ENCODE peak calls at places on chromosomes 1 and 21, in seven cellular contexts. One of them, this sample, is unnamed.

GRCh38 chr1:25246600-25247023 is 642 bp downstream of the RSRP1 start:
- DNase-seq in thyroid gland: peak
- DNase-seq in Peyer's patch: no peak
- DNase-seq in left lung: no peak
- DNase-seq in GM13976: no peak
- DNase-seq in IMR-90: no peak
- DNase-seq in GM23338: peak
- DNase-seq in this sample: peak

GRCh38 chr1:82775402-82776000 is 974.8 kb downstream of the ADGRL2 start:
- DNase-seq in IMR-90: no peak
- DNase-seq in left lung: no peak
- DNase-seq in GM13976: no peak
- DNase-seq in Peyer's patch: peak
- DNase-seq in GM23338: peak
- DNase-seq in thyroid gland: peak
- DNase-seq in this sample: peak

GRCh38 chr21:34921151-34921550 is 128.0 kb downstream of the RUNX1 start:
- DNase-seq in GM13976: no peak
- DNase-seq in IMR-90: no peak
- DNase-seq in GM23338: no peak
- DNase-seq in thyroid gland: no peak
- DNase-seq in left lung: no peak
- DNase-seq in Peyer's patch: no peak
- DNase-seq in this sample: no peak

GRCh38 chr1:230717251-230717650 is 3.3 kb upstream of the AGT start:
- DNase-seq in left lung: no peak
- DNase-seq in thyroid gland: no peak
- DNase-seq in GM23338: no peak
- DNase-seq in IMR-90: peak
- DNase-seq in Peyer's patch: no peak
- DNase-seq in GM13976: no peak
- DNase-seq in this sample: no peak

GRCh38 chr1:1216770-1217620 is 3.0 kb upstream of the TNFRSF4 start:
- DNase-seq in IMR-90: no peak
- DNase-seq in thyroid gland: no peak
- DNase-seq in Peyer's patch: no peak
- DNase-seq in GM13976: no peak
- DNase-seq in GM23338: no peak
- DNase-seq in left lung: no peak
- DNase-seq in this sample: no peak

GRCh38 chr1:229557913-229558414 is 543 bp downstream of the ABCB10 start:
- DNase-seq in Peyer's patch: peak
- DNase-seq in IMR-90: no peak
- DNase-seq in GM23338: peak
- DNase-seq in left lung: peak
- DNase-seq in GM13976: peak
- DNase-seq in thyroid gland: peak
- DNase-seq in this sample: peak

GRCh38 chr21:31198575-31198974 is 145.5 kb downstream of the TIAM1 start:
- DNase-seq in Peyer's patch: no peak
- DNase-seq in left lung: no peak
- DNase-seq in IMR-90: peak
- DNase-seq in GM13976: peak
- DNase-seq in GM23338: peak
- DNase-seq in thyroid gland: no peak
- DNase-seq in this sample: no peak

GRCh38 chr1:236258114-236258609 is 23.6 kb downstream of the ERO1B start:
- DNase-seq in left lung: no peak
- DNase-seq in thyroid gland: no peak
- DNase-seq in GM13976: no peak
- DNase-seq in Peyer's patch: no peak
- DNase-seq in IMR-90: no peak
- DNase-seq in GM23338: no peak
- DNase-seq in this sample: no peak

GRCh38 chr1:101438359-101438758 is 201.5 kb downstream of the S1PR1 start:
- DNase-seq in thyroid gland: no peak
- DNase-seq in left lung: no peak
- DNase-seq in IMR-90: peak
- DNase-seq in Peyer's patch: no peak
- DNase-seq in GM23338: peak
- DNase-seq in GM13976: peak
- DNase-seq in this sample: no peak

GRCh38 chr21:29490016-29490415 is 191.3 kb downstream of the BACH1 start:
- DNase-seq in left lung: no peak
- DNase-seq in IMR-90: peak
- DNase-seq in GM13976: no peak
- DNase-seq in GM23338: no peak
- DNase-seq in thyroid gland: no peak
- DNase-seq in Peyer's patch: no peak
- DNase-seq in this sample: no peak

GRCh38 chr1:178942285-178943218 is 71.7 kb upstream of the ANGPTL1 start:
- DNase-seq in GM23338: no peak
- DNase-seq in IMR-90: peak
- DNase-seq in thyroid gland: no peak
- DNase-seq in Peyer's patch: peak
- DNase-seq in left lung: no peak
- DNase-seq in GM13976: no peak
- DNase-seq in this sample: peak

GRCh38 chr1:46525253-46525983 is 26.0 kb downstream of the KNCN start:
- DNase-seq in left lung: no peak
- DNase-seq in Peyer's patch: no peak
- DNase-seq in GM23338: no peak
- DNase-seq in GM13976: no peak
- DNase-seq in IMR-90: no peak
- DNase-seq in thyroid gland: no peak
- DNase-seq in this sample: no peak

GRCh38 chr1:110346690-110347089 is 7.5 kb downstream of the RBM15 start:
- DNase-seq in Peyer's patch: no peak
- DNase-seq in GM13976: no peak
- DNase-seq in thyroid gland: no peak
- DNase-seq in GM23338: peak
- DNase-seq in IMR-90: no peak
- DNase-seq in left lung: no peak
- DNase-seq in this sample: no peak

GRCh38 chr1:37477198-37477931 is 3.0 kb downstream of the ZC3H12A start:
- DNase-seq in Peyer's patch: peak
- DNase-seq in thyroid gland: peak
- DNase-seq in GM23338: peak
- DNase-seq in GM13976: peak
- DNase-seq in IMR-90: peak
- DNase-seq in left lung: peak
- DNase-seq in this sample: peak

GRCh38 chr1:81799939-81800740 is 594 bp upstream of the ADGRL2 start:
- DNase-seq in left lung: peak
- DNase-seq in GM23338: peak
- DNase-seq in GM13976: peak
- DNase-seq in thyroid gland: peak
- DNase-seq in IMR-90: peak
- DNase-seq in Peyer's patch: peak
- DNase-seq in this sample: peak

GRCh38 chr1:41312991-41313645 is 48.1 kb upstream of the FOXO6 start:
- DNase-seq in left lung: no peak
- DNase-seq in IMR-90: no peak
- DNase-seq in Peyer's patch: no peak
- DNase-seq in thyroid gland: no peak
- DNase-seq in GM13976: no peak
- DNase-seq in GM23338: no peak
- DNase-seq in this sample: no peak

GRCh38 chr21:27813750-27814149 is 846.9 kb upstream of the ADAMTS5 start:
- DNase-seq in IMR-90: no peak
- DNase-seq in Peyer's patch: no peak
- DNase-seq in thyroid gland: no peak
- DNase-seq in left lung: no peak
- DNase-seq in GM23338: peak
- DNase-seq in GM13976: no peak
- DNase-seq in this sample: no peak

GRCh38 chr1:104092698-104093097 is 343.0 kb downstream of the AMY1C start:
- DNase-seq in thyroid gland: no peak
- DNase-seq in GM13976: no peak
- DNase-seq in Peyer's patch: no peak
- DNase-seq in IMR-90: no peak
- DNase-seq in GM23338: peak
- DNase-seq in left lung: no peak
- DNase-seq in this sample: no peak

GRCh38 chr1:25194576-25195020 is 37.7 kb downstream of the SYF2 start:
- DNase-seq in left lung: no peak
- DNase-seq in thyroid gland: no peak
- DNase-seq in Peyer's patch: peak
- DNase-seq in IMR-90: no peak
- DNase-seq in GM23338: no peak
- DNase-seq in GM13976: no peak
- DNase-seq in this sample: peak

GRCh38 chr1:181947441-181947840 is 114.1 kb downstream of the ZNF648 start:
- DNase-seq in GM23338: no peak
- DNase-seq in Peyer's patch: no peak
- DNase-seq in thyroid gland: no peak
- DNase-seq in IMR-90: no peak
- DNase-seq in GM13976: no peak
- DNase-seq in left lung: no peak
- DNase-seq in this sample: no peak

GRCh38 chr1:104791030-104791429 is 1041.3 kb downstream of the AMY1C start:
- DNase-seq in IMR-90: no peak
- DNase-seq in GM23338: no peak
- DNase-seq in left lung: no peak
- DNase-seq in Peyer's patch: no peak
- DNase-seq in GM13976: no peak
- DNase-seq in thyroid gland: no peak
- DNase-seq in this sample: no peak

GRCh38 chr1:29475256-29475800 is 239.0 kb downstream of the PTPRU start:
- DNase-seq in IMR-90: no peak
- DNase-seq in left lung: no peak
- DNase-seq in Peyer's patch: no peak
- DNase-seq in GM23338: no peak
- DNase-seq in thyroid gland: no peak
- DNase-seq in GM13976: no peak
- DNase-seq in this sample: no peak

GRCh38 chr21:45293726-45294401 is 6.2 kb upstream of the POFUT2 start:
- DNase-seq in GM23338: no peak
- DNase-seq in thyroid gland: peak
- DNase-seq in GM13976: no peak
- DNase-seq in IMR-90: no peak
- DNase-seq in Peyer's patch: no peak
- DNase-seq in left lung: peak
- DNase-seq in this sample: no peak

GRCh38 chr1:243558556-243558955 is 291.5 kb downstream of the AKT3 start:
- DNase-seq in thyroid gland: no peak
- DNase-seq in GM13976: no peak
- DNase-seq in Peyer's patch: no peak
- DNase-seq in IMR-90: no peak
- DNase-seq in GM23338: no peak
- DNase-seq in left lung: no peak
- DNase-seq in this sample: no peak

GRCh38 chr1:75264112-75264511 is 129.9 kb downstream of the LHX8 start:
- DNase-seq in thyroid gland: no peak
- DNase-seq in IMR-90: no peak
- DNase-seq in left lung: no peak
- DNase-seq in Peyer's patch: no peak
- DNase-seq in GM23338: no peak
- DNase-seq in GM13976: no peak
- DNase-seq in this sample: peak

DNA sequence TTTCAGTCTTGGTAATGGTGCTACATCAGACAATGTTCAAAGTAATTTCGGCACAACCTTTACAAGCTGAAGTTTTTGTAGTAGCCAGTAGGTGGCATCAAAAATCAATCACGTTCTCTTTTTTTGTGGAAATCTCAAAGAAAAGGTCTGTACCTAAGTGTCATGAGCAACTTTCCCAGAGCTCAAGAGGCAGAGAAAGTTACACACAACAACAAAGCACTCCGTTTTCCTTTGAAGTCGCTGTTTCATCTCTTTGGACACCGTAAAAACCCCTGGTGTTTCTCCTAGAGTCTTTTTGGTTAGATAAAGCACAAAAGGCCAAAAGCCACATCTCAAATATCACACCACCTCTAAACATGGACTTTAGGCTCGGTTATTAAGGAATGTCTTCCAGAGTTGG is 131.6 kb downstream of the LHX8 start:
- DNase-seq in IMR-90: peak
- DNase-seq in thyroid gland: no peak
- DNase-seq in GM23338: peak
- DNase-seq in left lung: no peak
- DNase-seq in Peyer's patch: no peak
- DNase-seq in GM13976: peak
- DNase-seq in this sample: no peak
- TF ChIP-seq CTCF in IMR-90: peak
- TF ChIP-seq CTCF in thyroid gland: peak
- TF ChIP-seq CTCF in GM23338: peak
- TF ChIP-seq CTCF in left lung: peak
- TF ChIP-seq CTCF in Peyer's patch: peak
- TF ChIP-seq CTCF in GM13976: peak
- TF ChIP-seq CTCF in this sample: peak

GRCh38 chr1:201704439-201704792 is 124.5 kb upstream of the IPO9 start:
- DNase-seq in GM13976: no peak
- DNase-seq in Peyer's patch: no peak
- DNase-seq in thyroid gland: no peak
- DNase-seq in left lung: no peak
- DNase-seq in IMR-90: no peak
- DNase-seq in GM23338: no peak
- DNase-seq in this sample: no peak
- TF ChIP-seq CTCF in GM13976: no peak
- TF ChIP-seq CTCF in Peyer's patch: no peak
- TF ChIP-seq CTCF in thyroid gland: no peak
- TF ChIP-seq CTCF in left lung: peak
- TF ChIP-seq CTCF in IMR-90: no peak
- TF ChIP-seq CTCF in GM23338: no peak
- TF ChIP-seq CTCF in this sample: no peak

DNA sequence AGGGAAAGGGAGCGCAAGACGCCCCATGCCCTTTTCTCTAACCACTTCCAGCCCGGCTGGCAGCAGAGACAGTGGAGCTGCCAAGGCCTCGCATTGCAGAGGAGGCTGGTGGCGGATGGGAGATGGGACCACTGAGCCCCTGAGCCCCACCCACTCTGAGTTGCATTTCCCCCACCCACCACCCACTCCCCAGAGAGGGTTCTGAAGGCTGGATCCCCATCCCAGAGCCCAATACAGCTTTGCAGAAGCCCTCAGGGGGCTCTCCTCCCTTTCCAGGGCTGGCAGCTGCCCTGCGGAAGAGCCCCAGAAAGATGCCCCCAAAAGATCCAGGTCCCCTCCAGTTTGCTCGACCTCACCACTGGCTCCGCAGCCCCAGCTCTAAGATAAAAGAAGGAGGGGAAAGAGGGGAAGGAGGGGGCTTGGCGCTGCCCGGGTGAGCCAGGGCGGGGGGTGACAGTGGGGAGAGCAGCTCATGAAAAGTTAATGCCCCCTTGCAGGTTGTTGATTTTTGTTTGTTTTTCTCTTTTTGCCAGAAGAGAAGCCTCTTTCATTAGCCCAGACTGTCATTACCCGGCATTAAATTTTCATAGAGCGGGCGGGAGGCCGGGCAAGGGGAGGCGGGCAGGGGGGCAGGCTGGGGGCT is 38.4 kb upstream of the CASZ1 start:
- DNase-seq in thyroid gland: no peak
- DNase-seq in IMR-90: no peak
- DNase-seq in left lung: no peak
- DNase-seq in GM13976: no peak
- DNase-seq in Peyer's patch: no peak
- DNase-seq in GM23338: no peak
- DNase-seq in this sample: no peak
- TF ChIP-seq CTCF in thyroid gland: no peak
- TF ChIP-seq CTCF in IMR-90: no peak
- TF ChIP-seq CTCF in left lung: no peak
- TF ChIP-seq CTCF in GM13976: no peak
- TF ChIP-seq CTCF in Peyer's patch: no peak
- TF ChIP-seq CTCF in GM23338: no peak
- TF ChIP-seq CTCF in this sample: no peak

GRCh38 chr1:58841455-58841854 is 57.6 kb upstream of the JUN start:
- DNase-seq in left lung: no peak
- DNase-seq in Peyer's patch: peak
- DNase-seq in thyroid gland: no peak
- DNase-seq in GM13976: no peak
- DNase-seq in IMR-90: no peak
- DNase-seq in GM23338: peak
- DNase-seq in this sample: no peak
- TF ChIP-seq CTCF in left lung: peak
- TF ChIP-seq CTCF in Peyer's patch: peak
- TF ChIP-seq CTCF in thyroid gland: no peak
- TF ChIP-seq CTCF in GM13976: peak
- TF ChIP-seq CTCF in IMR-90: peak
- TF ChIP-seq CTCF in GM23338: peak
- TF ChIP-seq CTCF in this sample: peak